ENCODE peak calls at places on chromosomes 5 and 9, in five cellular contexts. One of them, this sample, is unnamed.

GRCh38 chr5:80069251-80069650 is 34.1 kb downstream of the THBS4 start:
- DNase-seq in heart left ventricle: no peak
- DNase-seq in spleen: no peak
- DNase-seq in psoas muscle: no peak
- DNase-seq in suprapubic skin: no peak
- DNase-seq in this sample: no peak

GRCh38 chr5:110219769-110220168 is 506.7 kb downstream of the TMEM232 start:
- DNase-seq in heart left ventricle: no peak
- DNase-seq in spleen: no peak
- DNase-seq in psoas muscle: no peak
- DNase-seq in suprapubic skin: no peak
- DNase-seq in this sample: no peak

GRCh38 chr5:102958481-102959011 is 161.4 kb downstream of the GIN1 start:
- DNase-seq in heart left ventricle: no peak
- DNase-seq in spleen: no peak
- DNase-seq in psoas muscle: no peak
- DNase-seq in suprapubic skin: no peak
- DNase-seq in this sample: no peak

GRCh38 chr9:110217656-110218099 is 9.7 kb upstream of the C9orf152 start:
- DNase-seq in heart left ventricle: no peak
- DNase-seq in spleen: no peak
- DNase-seq in psoas muscle: no peak
- DNase-seq in suprapubic skin: no peak
- DNase-seq in this sample: no peak

GRCh38 chr9:75054373-75055001 is 26.4 kb upstream of the CARNMT1 start:
- DNase-seq in heart left ventricle: no peak
- DNase-seq in spleen: no peak
- DNase-seq in psoas muscle: no peak
- DNase-seq in suprapubic skin: no peak
- DNase-seq in this sample: no peak

GRCh38 chr9:106893088-106893487 is 30.1 kb downstream of the ZNF462 start:
- DNase-seq in heart left ventricle: no peak
- DNase-seq in spleen: no peak
- DNase-seq in psoas muscle: no peak
- DNase-seq in suprapubic skin: no peak
- DNase-seq in this sample: no peak

GRCh38 chr9:123058834-123059233 is 25.4 kb downstream of the GPR21 start:
- DNase-seq in heart left ventricle: no peak
- DNase-seq in spleen: no peak
- DNase-seq in psoas muscle: no peak
- DNase-seq in suprapubic skin: no peak
- DNase-seq in this sample: no peak

GRCh38 chr9:94920439-94920951 is 194.0 kb downstream of the AOPEP start:
- DNase-seq in heart left ventricle: peak; percentile 48
- DNase-seq in spleen: no peak
- DNase-seq in psoas muscle: peak; percentile 67
- DNase-seq in suprapubic skin: no peak
- DNase-seq in this sample: no peak

GRCh38 chr5:135693371-135693955 is 114.7 kb upstream of the CXCL14 start:
- DNase-seq in heart left ventricle: no peak
- DNase-seq in spleen: no peak
- DNase-seq in psoas muscle: no peak
- DNase-seq in suprapubic skin: no peak
- DNase-seq in this sample: no peak

GRCh38 chr5:34657550-34657921 is 1.4 kb downstream of the RAI14 start:
- DNase-seq in heart left ventricle: peak; percentile 42
- DNase-seq in spleen: no peak
- DNase-seq in psoas muscle: peak; percentile 26
- DNase-seq in suprapubic skin: no peak
- DNase-seq in this sample: no peak

GRCh38 chr5:56279979-56280378 is 46.8 kb upstream of the ANKRD55 start:
- DNase-seq in heart left ventricle: no peak
- DNase-seq in spleen: no peak
- DNase-seq in psoas muscle: no peak
- DNase-seq in suprapubic skin: no peak
- DNase-seq in this sample: no peak

GRCh38 chr5:37841223-37841622 is 1.4 kb upstream of the GDNF start:
- DNase-seq in heart left ventricle: no peak
- DNase-seq in spleen: no peak
- DNase-seq in psoas muscle: no peak
- DNase-seq in suprapubic skin: no peak
- DNase-seq in this sample: no peak

GRCh38 chr9:108468364-108468763 is 387.4 kb downstream of the ACTL7B start:
- DNase-seq in heart left ventricle: no peak
- DNase-seq in spleen: no peak
- DNase-seq in psoas muscle: peak; percentile 45
- DNase-seq in suprapubic skin: no peak
- DNase-seq in this sample: no peak

GRCh38 chr5:50745221-50745620 is 78.8 kb downstream of the PARP8 start:
- DNase-seq in heart left ventricle: no peak
- DNase-seq in spleen: no peak
- DNase-seq in psoas muscle: no peak
- DNase-seq in suprapubic skin: no peak
- DNase-seq in this sample: no peak

GRCh38 chr5:176784218-176785165 is 25.9 kb upstream of the UNC5A start:
- DNase-seq in heart left ventricle: no peak
- DNase-seq in spleen: peak; percentile 63
- DNase-seq in psoas muscle: no peak
- DNase-seq in suprapubic skin: no peak
- DNase-seq in this sample: no peak

GRCh38 chr9:119365291-119366027 is 3.8 kb downstream of the BRINP1 start:
- DNase-seq in heart left ventricle: no peak
- DNase-seq in spleen: no peak
- DNase-seq in psoas muscle: no peak
- DNase-seq in suprapubic skin: no peak
- DNase-seq in this sample: no peak

GRCh38 chr5:168295574-168296201 is 4.2 kb downstream of the WWC1 start:
- DNase-seq in heart left ventricle: no peak
- DNase-seq in spleen: no peak
- DNase-seq in psoas muscle: no peak
- DNase-seq in suprapubic skin: no peak
- DNase-seq in this sample: no peak

GRCh38 chr9:121912812-121913627 is 180.1 kb downstream of the TTLL11 start:
- DNase-seq in heart left ventricle: no peak
- DNase-seq in spleen: no peak
- DNase-seq in psoas muscle: no peak
- DNase-seq in suprapubic skin: no peak
- DNase-seq in this sample: no peak

GRCh38 chr9:121636411-121636865 is 15.0 kb upstream of the DAB2IP start:
- DNase-seq in heart left ventricle: peak; percentile 35
- DNase-seq in spleen: no peak
- DNase-seq in psoas muscle: no peak
- DNase-seq in suprapubic skin: no peak
- DNase-seq in this sample: no peak

GRCh38 chr9:81224166-81224858 is 465.0 kb downstream of the TLE1 start:
- DNase-seq in heart left ventricle: no peak
- DNase-seq in spleen: no peak
- DNase-seq in psoas muscle: no peak
- DNase-seq in suprapubic skin: no peak
- DNase-seq in this sample: no peak

GRCh38 chr5:173689713-173690360 is 73.4 kb upstream of the BOD1 start:
- DNase-seq in heart left ventricle: no peak
- DNase-seq in spleen: no peak
- DNase-seq in psoas muscle: no peak
- DNase-seq in suprapubic skin: no peak
- DNase-seq in this sample: no peak

GRCh38 chr9:115615821-115616665 is 498.1 kb upstream of the TNC start:
- DNase-seq in heart left ventricle: no peak
- DNase-seq in spleen: no peak
- DNase-seq in psoas muscle: no peak
- DNase-seq in suprapubic skin: no peak
- DNase-seq in this sample: no peak

GRCh38 chr5:28648108-28648507 is 1609.7 kb upstream of the CDH9 start:
- DNase-seq in heart left ventricle: no peak
- DNase-seq in spleen: no peak
- DNase-seq in psoas muscle: no peak
- DNase-seq in suprapubic skin: no peak
- DNase-seq in this sample: no peak

GRCh38 chr5:62578540-62578939 is at the start of gene LRRC70:
- DNase-seq in heart left ventricle: no peak
- DNase-seq in spleen: no peak
- DNase-seq in psoas muscle: no peak
- DNase-seq in suprapubic skin: no peak
- DNase-seq in this sample: no peak

GRCh38 chr9:134050726-134051125 is 17.1 kb downstream of the BRD3 start:
- DNase-seq in heart left ventricle: peak; percentile 16
- DNase-seq in spleen: peak; percentile 54
- DNase-seq in psoas muscle: no peak
- DNase-seq in suprapubic skin: no peak
- DNase-seq in this sample: no peak

GRCh38 chr5:23776684-23777083 is 269.3 kb downstream of the PRDM9 start:
- DNase-seq in heart left ventricle: no peak
- DNase-seq in spleen: no peak
- DNase-seq in psoas muscle: no peak
- DNase-seq in suprapubic skin: no peak
- DNase-seq in this sample: no peak

GRCh38 chr5:189486-189885 is 1.8 kb upstream of the LRRC14B start:
- DNase-seq in heart left ventricle: no peak
- DNase-seq in spleen: peak; percentile 59
- DNase-seq in psoas muscle: peak; percentile 13
- DNase-seq in suprapubic skin: peak; percentile 24
- DNase-seq in this sample: no peak

GRCh38 chr5:191036-191948 is at the start of gene LRRC14B:
- DNase-seq in heart left ventricle: peak; percentile 90
- DNase-seq in spleen: peak; percentile 84
- DNase-seq in psoas muscle: peak; percentile 75
- DNase-seq in suprapubic skin: no peak
- DNase-seq in this sample: no peak

GRCh38 chr5:190366-191035 is 794 bp upstream of the LRRC14B start:
- DNase-seq in heart left ventricle: no peak
- DNase-seq in spleen: no peak
- DNase-seq in psoas muscle: peak; percentile 18
- DNase-seq in suprapubic skin: peak; percentile 49
- DNase-seq in this sample: no peak

GRCh38 chr5:188488-189481 is 2.5 kb upstream of the LRRC14B start:
- DNase-seq in heart left ventricle: peak; percentile 90
- DNase-seq in spleen: peak; percentile 95
- DNase-seq in psoas muscle: peak; percentile 92
- DNase-seq in suprapubic skin: peak; percentile 92
- DNase-seq in this sample: peak; percentile 7

DNA sequence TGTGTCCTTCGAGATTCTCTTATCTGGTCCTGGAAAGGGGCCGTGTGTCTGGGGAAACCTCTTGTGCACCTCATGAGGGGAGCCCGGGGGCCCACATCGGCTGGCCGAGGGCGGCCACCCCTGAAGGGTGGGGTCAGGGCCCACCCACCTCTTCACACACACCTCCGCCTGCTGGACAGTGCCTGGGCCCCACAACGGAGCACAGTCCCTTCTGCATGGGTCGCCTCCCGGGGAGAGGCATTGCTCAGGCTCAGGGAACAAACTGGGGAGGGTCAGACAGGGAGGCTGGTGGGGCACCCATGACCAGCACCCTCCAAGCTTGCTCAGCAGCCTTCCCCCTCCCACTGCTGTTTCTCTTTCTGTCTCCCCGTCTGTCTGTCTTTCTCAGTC is 1.3 kb upstream of the LRRC14B start:
- DNase-seq in heart left ventricle: no peak
- DNase-seq in spleen: peak; percentile 65
- DNase-seq in psoas muscle: peak; percentile 11
- DNase-seq in suprapubic skin: peak; percentile 73
- DNase-seq in this sample: no peak
- TF ChIP-seq CTCF in heart left ventricle: no peak
- TF ChIP-seq CTCF in spleen: no peak
- TF ChIP-seq CTCF in psoas muscle: no peak
- TF ChIP-seq CTCF in suprapubic skin: no peak
- TF ChIP-seq CTCF in this sample: no peak

GRCh38 chr9:37969558-37970300 is 65.8 kb upstream of the SLC25A51 start:
- DNase-seq in heart left ventricle: no peak
- DNase-seq in spleen: peak; percentile 49
- DNase-seq in psoas muscle: no peak
- DNase-seq in suprapubic skin: no peak
- DNase-seq in this sample: no peak
- H3K4me1 ChIP-seq in heart left ventricle: peaks cover 25% of the 10 kb centered on the region
- H3K4me1 ChIP-seq in spleen: peaks cover 17% of the 10 kb centered on the region
- H3K4me1 ChIP-seq in psoas muscle: peaks cover 12% of the 10 kb centered on the region
- H3K4me1 ChIP-seq in suprapubic skin: peaks cover 42% of the 10 kb centered on the region
- H3K4me1 ChIP-seq in this sample: peaks cover 33% of the 10 kb centered on the region

DNA sequence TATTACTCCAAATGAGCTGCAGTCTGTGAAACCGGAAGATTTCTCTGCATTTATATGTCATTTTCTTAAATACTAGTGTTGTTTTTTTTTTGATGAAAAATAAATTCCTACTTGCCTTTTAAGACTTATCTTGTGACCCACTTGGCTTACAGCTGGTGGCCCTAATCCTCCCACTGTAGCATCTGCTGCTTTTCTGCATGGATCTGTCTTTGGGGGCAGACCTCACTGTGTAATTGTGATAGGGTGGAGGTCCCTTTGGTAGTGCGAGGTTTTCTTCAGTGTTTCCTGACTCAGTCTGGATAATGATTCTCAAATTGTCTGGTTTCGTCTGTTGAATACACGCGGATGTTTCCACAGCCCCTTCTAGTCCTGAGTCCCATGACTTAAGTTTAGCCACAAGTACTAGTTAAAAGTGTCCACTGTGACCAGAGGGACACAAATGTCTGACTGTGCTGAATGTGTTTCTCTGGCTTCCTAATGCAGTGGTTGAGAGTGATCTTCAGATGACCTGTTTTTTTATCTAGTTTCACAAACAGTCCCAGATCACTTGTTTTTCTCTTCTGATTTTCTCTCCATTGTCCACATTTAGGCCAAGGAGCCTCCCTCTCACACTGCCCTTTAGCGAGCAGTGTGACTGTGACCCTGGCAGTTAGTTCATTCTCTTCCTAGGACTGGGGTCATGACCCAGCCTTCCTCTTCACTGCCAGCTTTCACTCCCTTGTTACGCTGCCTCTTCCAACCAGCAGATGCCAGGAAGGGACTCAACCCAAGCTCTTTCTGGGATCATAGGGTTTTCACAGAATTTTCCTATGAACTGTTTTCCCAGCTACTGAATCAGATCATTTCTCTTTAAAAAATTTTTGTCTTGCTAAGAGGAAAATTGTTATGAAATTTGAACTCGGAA is 70.6 kb downstream of the LMNB1 start:
- DNase-seq in heart left ventricle: no peak
- DNase-seq in spleen: no peak
- DNase-seq in psoas muscle: peak; percentile 34
- DNase-seq in suprapubic skin: no peak
- DNase-seq in this sample: no peak
- H3K27ac ChIP-seq in heart left ventricle: peak overlapping the region; percentile 26
- H3K27ac ChIP-seq in spleen: peak overlapping the region; percentile 52
- H3K27ac ChIP-seq in psoas muscle: no peak overlapping the region
- H3K27ac ChIP-seq in suprapubic skin: peak overlapping the region; percentile 57
- H3K27ac ChIP-seq in this sample: peak overlapping the region; percentile 23

GRCh38 chr9:22010881-22011625 is 1.9 kb upstream of the CDKN2B start:
- DNase-seq in heart left ventricle: no peak
- DNase-seq in spleen: peak; percentile 52
- DNase-seq in psoas muscle: no peak
- DNase-seq in suprapubic skin: no peak
- DNase-seq in this sample: no peak

GRCh38 chr9:22005700-22006605 is 3.2 kb downstream of the CDKN2B start:
- DNase-seq in heart left ventricle: no peak
- DNase-seq in spleen: peak; percentile 72
- DNase-seq in psoas muscle: no peak
- DNase-seq in suprapubic skin: no peak
- DNase-seq in this sample: no peak

GRCh38 chr9:22005083-22005699 is 3.9 kb downstream of the CDKN2B start:
- DNase-seq in heart left ventricle: no peak
- DNase-seq in spleen: no peak
- DNase-seq in psoas muscle: no peak
- DNase-seq in suprapubic skin: no peak
- DNase-seq in this sample: no peak

GRCh38 chr9:22009563-22009867 is 410 bp upstream of the CDKN2B start:
- DNase-seq in heart left ventricle: no peak
- DNase-seq in spleen: no peak
- DNase-seq in psoas muscle: no peak
- DNase-seq in suprapubic skin: no peak
- DNase-seq in this sample: no peak

GRCh38 chr9:22008662-22009562 is at the start of gene CDKN2B:
- DNase-seq in heart left ventricle: peak; percentile 96
- DNase-seq in spleen: peak; percentile 96
- DNase-seq in psoas muscle: peak; percentile 97
- DNase-seq in suprapubic skin: peak; percentile 97
- DNase-seq in this sample: peak; percentile 27
- TF ChIP-seq CTCF in heart left ventricle: peak; percentile 90
- TF ChIP-seq CTCF in spleen: peak; percentile 89
- TF ChIP-seq CTCF in psoas muscle: peak; percentile 98
- TF ChIP-seq CTCF in suprapubic skin: peak; percentile 58
- TF ChIP-seq CTCF in this sample: peak; percentile 97